ENCODE peak calls at places on chromosomes 7 and 10, in five cellular contexts. I is right cardiac atrium, E is brain microvascular endothelial cell, M is small intestine, B is AG04450. D is an unnamed sample.

GRCh38 chr7:127704211-127704610 is 52.2 kb downstream of the SND1 start:
- DNase-seq in I (no peak), E (no peak), M (no peak), B (no peak), D (no peak)

GRCh38 chr7:149714081-149714909 is 59.1 kb downstream of the ZNF467 start:
- DNase-seq in I (peak; percentile 93), E (peak; percentile 70), M (peak; percentile 80), B (peak; percentile 59), D (peak; percentile 95)

GRCh38 chr10:7887417-7887816 is 69.1 kb downstream of the TAF3 start:
- DNase-seq in I (no peak), E (peak; percentile 68), M (no peak), B (no peak), D (no peak)

GRCh38 chr7:157043745-157044144 is 33.3 kb upstream of the MNX1 start:
- DNase-seq in I (no peak), E (peak; percentile 68), M (no peak), B (peak; percentile 1), D (no peak)

GRCh38 chr10:70974351-70974901 is 86.1 kb upstream of the PCBD1 start:
- DNase-seq in I (no peak), E (peak; percentile 7), M (no peak), B (no peak), D (no peak)

GRCh38 chr7:157355784-157356511 is 19.1 kb downstream of the DNAJB6 start:
- DNase-seq in I (no peak), E (no peak), M (no peak), B (no peak), D (no peak)

GRCh38 chr10:110916554-110917346 is 2.2 kb downstream of the BBIP1 start:
- DNase-seq in I (no peak), E (peak; percentile 92), M (no peak), B (peak; percentile 49), D (no peak)

GRCh38 chr10:7054915-7055314 is 355.9 kb downstream of the SFMBT2 start:
- DNase-seq in I (no peak), E (peak; percentile 1), M (no peak), B (no peak), D (no peak)

GRCh38 chr10:8039323-8039922 is 15.1 kb upstream of the GATA3 start:
- DNase-seq in I (no peak), E (no peak), M (no peak), B (no peak), D (no peak)

GRCh38 chr7:32143271-32143670 is 73.1 kb upstream of the PDE1C start:
- DNase-seq in I (no peak), E (peak; percentile 57), M (no peak), B (no peak), D (no peak)

GRCh38 chr10:90912176-90912575 is 8.7 kb downstream of the ANKRD1 start:
- DNase-seq in I (no peak), E (no peak), M (no peak), B (no peak), D (no peak)

GRCh38 chr10:21626457-21627161 is 92.6 kb downstream of the MLLT10 start:
- DNase-seq in I (no peak), E (no peak), M (no peak), B (no peak), D (no peak)

GRCh38 chr10:70769121-70769520 is 16.1 kb downstream of the TBATA start:
- DNase-seq in I (no peak), E (no peak), M (no peak), B (no peak), D (no peak)

GRCh38 chr7:30041526-30042269 is 13.5 kb downstream of the PLEKHA8 start:
- DNase-seq in I (no peak), E (no peak), M (no peak), B (no peak), D (no peak)

GRCh38 chr10:132527338-132528063 is 10.1 kb upstream of the INPP5A start:
- DNase-seq in I (no peak), E (no peak), M (no peak), B (no peak), D (no peak)

GRCh38 chr10:16942361-16943078 is 125.3 kb upstream of the RSU1 start:
- DNase-seq in I (no peak), E (no peak), M (no peak), B (no peak), D (no peak)

GRCh38 chr7:139563856-139564255 is 40.4 kb downstream of the CLEC2L start:
- DNase-seq in I (no peak), E (no peak), M (no peak), B (no peak), D (no peak)

GRCh38 chr10:78916227-78916626 is 152.5 kb upstream of the ZMIZ1 start:
- DNase-seq in I (no peak), E (no peak), M (no peak), B (no peak), D (no peak)

GRCh38 chr7:28315565-28316420 is 96.5 kb upstream of the CREB5 start:
- DNase-seq in I (no peak), E (no peak), M (no peak), B (no peak), D (no peak)

GRCh38 chr7:151157645-151158329 is 9.7 kb downstream of the GBX1 start:
- DNase-seq in I (no peak), E (peak; percentile 12), M (peak; percentile 12), B (no peak), D (no peak)

GRCh38 chr10:17781856-17782255 is 27.3 kb upstream of the MRC1 start:
- DNase-seq in I (no peak), E (no peak), M (no peak), B (no peak), D (no peak)

GRCh38 chr7:89666436-89666835 is 487.8 kb upstream of the STEAP1 start:
- DNase-seq in I (no peak), E (no peak), M (no peak), B (no peak), D (no peak)

GRCh38 chr10:30348378-30348776 is 701 bp downstream of the MTPAP start:
- DNase-seq in I (no peak), E (no peak), M (peak; percentile 8), B (no peak), D (no peak)

GRCh38 chr10:70176441-70176840 is 6.1 kb upstream of the SAR1A start:
- DNase-seq in I (no peak), E (no peak), M (no peak), B (no peak), D (no peak)

GRCh38 chr10:71081912-71082311 is 130.5 kb upstream of the UNC5B start:
- DNase-seq in I (no peak), E (no peak), M (no peak), B (no peak), D (no peak)

GRCh38 chr10:119896061-119896655 is 3.6 kb downstream of the SEC23IP start:
- DNase-seq in I (no peak), E (peak; percentile 29), M (peak; percentile 7), B (peak; percentile 78), D (no peak)

GRCh38 chr10:43176271-43176670 is 38.0 kb downstream of the CSGALNACT2 start:
- DNase-seq in I (no peak), E (no peak), M (no peak), B (no peak), D (no peak)

GRCh38 chr10:26380815-26381214 is 57.3 kb upstream of the APBB1IP start:
- DNase-seq in I (no peak), E (no peak), M (no peak), B (no peak), D (no peak)

GRCh38 chr7:155590215-155591023 is 44.1 kb upstream of the CNPY1 start:
- DNase-seq in I (peak; percentile 34), E (peak; percentile 77), M (peak; percentile 21), B (no peak), D (peak; percentile 13)

GRCh38 chr10:130729876-130730275 is 581.6 kb downstream of the TCERG1L start:
- DNase-seq in I (no peak), E (no peak), M (no peak), B (no peak), D (no peak)

GRCh38 chr7:29442146-29442545 is 121.5 kb upstream of the PRR15 start:
- DNase-seq in I (no peak), E (no peak), M (no peak), B (no peak), D (no peak)

DNA sequence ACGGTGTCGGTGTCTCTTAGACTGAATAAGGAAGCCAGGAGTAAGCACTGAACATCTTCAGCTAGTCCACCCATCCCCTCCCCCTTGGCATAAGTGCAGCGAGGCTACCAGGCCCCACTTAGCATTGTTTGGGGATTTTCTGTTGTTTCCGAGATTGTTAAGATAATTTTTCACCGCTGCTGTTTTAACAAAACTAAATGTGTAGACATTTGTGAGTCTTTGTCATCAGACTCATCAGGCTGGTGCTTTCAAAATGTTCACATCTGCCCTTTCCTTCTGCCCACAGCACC is 21.0 kb upstream of the GOT1 start:
- DNase-seq in I (no peak), E (no peak), M (no peak), B (no peak), D (no peak)
- H3K27ac ChIP-seq in I (no peak overlapping the region), E (no peak overlapping the region), M (no peak overlapping the region), B (no peak overlapping the region), D (no peak overlapping the region)

DNA sequence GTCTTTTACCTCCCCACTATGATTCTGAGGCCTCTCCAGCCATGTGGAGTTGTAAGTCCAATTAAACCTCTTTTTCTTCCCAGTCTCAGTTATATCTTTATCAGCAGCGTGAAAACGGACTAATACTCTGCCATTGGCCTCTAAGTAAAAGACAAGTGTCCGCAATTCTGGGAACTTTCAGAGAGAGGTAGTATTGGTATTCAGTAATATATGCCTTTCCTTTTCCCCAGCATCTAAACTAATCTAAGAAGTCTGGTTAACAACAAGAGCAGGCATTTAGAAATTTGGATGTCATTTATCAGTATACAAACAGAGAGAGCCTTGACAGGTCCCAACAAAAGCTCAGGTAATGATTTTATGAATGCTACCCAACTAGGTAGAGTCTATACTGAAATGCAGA is 95.2 kb downstream of the ATE1 start:
- DNase-seq in I (no peak), E (no peak), M (no peak), B (no peak), D (no peak)
- H3K27me3 ChIP-seq in I (no peaks in the 10 kb centered on the region), E (no peaks in the 10 kb centered on the region), M (no peaks in the 10 kb centered on the region), B (no peaks in the 10 kb centered on the region), D (no peaks in the 10 kb centered on the region)

DNA sequence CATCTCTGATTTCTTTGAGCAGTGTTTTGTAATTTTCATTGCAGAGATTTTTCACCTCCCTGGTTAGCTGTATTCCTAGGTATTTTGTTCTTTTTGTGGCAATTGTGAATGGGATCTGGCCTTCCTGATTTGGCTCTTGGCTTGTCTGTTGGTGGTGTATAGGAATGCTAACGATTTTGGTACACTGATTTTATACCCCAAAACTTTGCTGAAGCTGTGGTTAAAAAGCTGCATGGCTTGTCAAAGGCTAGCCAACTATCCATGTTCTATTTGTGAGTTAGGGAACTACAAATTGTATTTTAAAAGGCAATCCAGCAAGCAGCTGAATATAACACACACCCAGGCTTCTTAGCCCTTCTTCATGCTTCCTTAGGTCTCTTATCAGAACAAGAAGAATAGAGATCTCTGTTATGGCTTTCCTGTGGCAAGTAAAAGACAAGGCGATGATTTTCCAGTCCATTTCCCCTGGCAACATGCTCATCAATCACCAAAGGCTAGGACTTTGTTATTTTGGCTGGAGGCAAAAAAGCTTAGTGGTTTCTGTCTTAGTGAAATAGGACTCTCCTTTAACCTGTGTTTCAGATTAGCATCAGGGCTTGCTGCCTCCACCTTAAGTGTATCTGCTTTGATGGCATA is 77.5 kb downstream of the CDK6 start:
- DNase-seq in I (no peak), E (no peak), M (no peak), B (no peak), D (no peak)
- H3K27ac ChIP-seq in I (no peak overlapping the region), E (no peak overlapping the region), M (no peak overlapping the region), B (no peak overlapping the region), D (no peak overlapping the region)

GRCh38 chr10:118249714-118250113 is 92.4 kb downstream of the FAM204A start:
- DNase-seq in I (no peak), E (no peak), M (no peak), B (no peak), D (no peak)
- H3K27me3 ChIP-seq in I (peaks cover 2% of the 10 kb centered on the region), E (peaks cover 6% of the 10 kb centered on the region), M (no peaks in the 10 kb centered on the region), B (peaks cover 13% of the 10 kb centered on the region), D (peaks cover 62% of the 10 kb centered on the region)

D was measured in heart right ventricle.